ENCODE peak calls at places on chromosomes 13 and 19, in five cellular contexts. D, F, Z, I and E are unnamed samples. For H3K4me1, the result is how much of the 10 kb centered on the place peaks cover.

GRCh38 chr13:39804332-39805231 is 149.1 kb downstream of the COG6 start:
- DNase-seq in D (no peak), F (no peak), Z (no peak), I (no peak), E (no peak)

GRCh38 chr13:100526299-100527030 is 62.1 kb downstream of the GGACT start:
- DNase-seq in D (no peak), F (no peak), Z (no peak), I (no peak), E (no peak)

GRCh38 chr13:112738606-112739005 is 48.8 kb downstream of the ATP11A start:
- DNase-seq in D (no peak), F (no peak), Z (no peak), I (no peak), E (no peak)

GRCh38 chr19:33226550-33227241 is 1.0 kb upstream of the SLC7A10 start:
- DNase-seq in D (no peak), F (no peak), Z (no peak), I (peak), E (peak)

GRCh38 chr13:23960566-23961156 is 63.4 kb upstream of the C1QTNF9B start:
- DNase-seq in D (peak), F (no peak), Z (no peak), I (no peak), E (peak)

GRCh38 chr19:15421726-15422260 is 3.0 kb upstream of the AKAP8L start:
- DNase-seq in D (no peak), F (no peak), Z (no peak), I (no peak), E (no peak)

GRCh38 chr19:6038634-6039405 is 60.9 kb upstream of the RANBP3 start:
- DNase-seq in D (no peak), F (no peak), Z (peak), I (no peak), E (no peak)

GRCh38 chr19:42269518-42270345 is 680 bp downstream of the CIC start:
- DNase-seq in D (no peak), F (no peak), Z (no peak), I (no peak), E (no peak)

DNA sequence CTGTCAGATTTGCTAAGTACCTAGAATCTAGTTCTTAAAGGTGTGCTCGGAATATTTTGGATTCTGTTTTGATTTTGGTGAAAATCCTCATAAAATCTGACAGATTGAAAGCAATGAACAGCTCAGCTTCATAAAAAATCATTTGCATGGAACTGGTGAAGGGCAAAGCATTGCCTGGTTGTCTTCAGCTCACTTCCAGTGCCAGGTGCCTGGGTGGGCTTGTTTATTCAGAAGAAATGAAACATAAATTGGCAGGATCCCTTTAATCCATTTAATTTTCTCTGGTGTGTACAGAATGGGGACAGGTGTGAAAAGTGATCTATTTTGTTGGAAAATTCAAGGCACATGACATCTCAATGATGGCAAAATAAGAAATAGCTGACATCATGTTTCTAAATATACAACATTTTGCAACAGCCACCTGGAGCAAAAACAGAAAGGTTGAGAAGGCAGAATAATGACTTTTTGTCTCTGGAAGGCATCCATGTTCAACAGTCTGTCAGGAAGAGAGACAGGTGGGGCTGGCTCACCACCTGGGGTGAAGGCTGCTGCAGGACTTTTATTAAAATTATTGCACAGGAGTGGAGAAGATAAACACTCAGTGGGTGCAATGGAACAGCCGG is 52.2 kb downstream of the RFC3 start:
- DNase-seq in D (no peak), F (no peak), Z (no peak), I (no peak), E (no peak)
- TF ChIP-seq ZNF274 in D (no peak), F (no peak), Z (no peak), I (no peak), E (no peak)

DNA sequence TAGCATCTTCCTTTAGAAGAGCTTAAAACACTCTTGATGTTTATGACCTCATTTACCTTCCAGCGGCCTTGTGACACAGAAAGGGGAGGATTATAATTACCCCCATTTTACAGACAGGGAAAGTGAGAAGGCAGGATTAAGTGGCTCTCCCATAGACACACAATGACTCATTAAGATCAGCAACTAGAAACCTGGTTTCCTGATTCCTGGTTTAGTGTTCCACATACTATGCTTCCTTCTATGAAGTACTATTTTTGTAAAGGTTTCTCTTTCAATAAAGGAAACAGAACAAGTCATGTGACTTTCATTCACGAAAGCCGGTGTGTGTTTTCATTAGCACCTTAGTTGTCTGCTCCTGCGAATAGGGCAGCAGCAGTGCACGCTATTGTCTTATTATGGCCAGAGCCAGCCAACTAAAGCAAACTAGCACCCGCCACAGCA is 8.3 kb downstream of the IRS2 start:
- DNase-seq in D (no peak), F (no peak), Z (no peak), I (no peak), E (no peak)
- H3K4me1 ChIP-seq in D (under half), F (under half), Z (under half), I (under half), E (under half)

DNA sequence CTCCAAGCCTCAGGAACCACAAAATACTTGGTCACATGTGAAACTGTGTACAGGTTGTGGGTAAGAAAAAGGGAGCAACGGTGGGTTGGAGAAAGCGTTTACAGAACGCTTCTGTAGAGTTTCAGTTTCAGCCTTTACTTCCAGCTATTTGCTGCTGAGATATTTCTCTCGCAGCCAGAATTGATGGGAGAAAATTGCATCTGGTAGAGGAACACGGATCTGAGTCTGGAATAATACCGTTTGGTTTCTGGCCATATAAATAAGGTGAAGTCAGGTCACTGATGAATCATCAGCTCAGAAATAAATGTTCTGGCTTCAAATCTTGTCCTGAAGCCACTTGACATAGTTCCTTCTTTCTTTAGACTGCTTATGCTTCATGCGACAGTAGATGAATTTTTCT is 20.3 kb upstream of the RFC3 start:
- DNase-seq in D (no peak), F (no peak), Z (no peak), I (no peak), E (no peak)
- H3K4me3 ChIP-seq in D (no peak), F (no peak), Z (no peak), I (no peak), E (no peak)

GRCh38 chr13:58343081-58343480 is 711.5 kb downstream of the PCDH17 start:
- DNase-seq in D (no peak), F (no peak), Z (no peak), I (no peak), E (no peak)
- TF ChIP-seq ZNF274 in D (no peak), F (no peak), Z (no peak), I (no peak), E (no peak)

GRCh38 chr19:1082928-1083816 is 12.0 kb downstream of the POLR2E start:
- DNase-seq in D (no peak), F (no peak), Z (no peak), I (no peak), E (no peak)
- H3K4me1 ChIP-seq in D (under half), F (half or more), Z (under half), I (under half), E (under half)

DNA sequence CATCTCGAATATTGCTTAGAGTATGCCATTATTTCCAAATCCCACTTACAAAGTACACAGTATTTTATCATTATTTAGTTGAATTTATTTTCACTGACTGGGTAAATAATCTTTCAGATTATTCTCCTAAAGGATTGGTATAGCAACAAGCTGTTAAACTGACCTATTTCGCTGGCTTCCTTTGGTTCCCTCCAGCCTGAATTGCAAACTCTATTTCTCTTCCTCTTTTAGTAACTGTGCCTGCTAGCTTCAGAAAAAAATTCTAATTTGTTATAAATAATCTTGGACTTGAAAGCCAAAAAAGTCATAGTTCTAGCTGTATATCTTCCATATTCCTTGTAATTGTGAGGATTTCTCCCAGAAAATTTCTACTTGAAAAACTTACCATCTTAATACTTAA is 15.0 kb upstream of the CCNA1 start:
- DNase-seq in D (no peak), F (no peak), Z (no peak), I (no peak), E (no peak)
- H3K4me3 ChIP-seq in D (no peak), F (no peak), Z (no peak), I (no peak), E (no peak)